ENCODE peak calls at places on chromosome 17, in ten cellular contexts. Q, K, N, O, H, A, M, T, P and Y are unnamed samples.
A peak's percentile ranks its signal among the peaks of the same experiment; 100 is the strongest.

GRCh38 chr17:31339906-31340661 is 18.7 kb upstream of the EVI2A start:
- DNase-seq in Q (peak; percentile 86), K (no peak), N (no peak), O (no peak), H (no peak), A (peak; percentile 90), M (no peak), T (no peak), P (no peak), Y (no peak)

GRCh38 chr17:5500804-5501391 is 14.5 kb downstream of the MIS12 start:
- DNase-seq in Q (peak; percentile 90), K (peak; percentile 72), N (peak; percentile 100), O (peak; percentile 91), H (peak; percentile 63), A (peak; percentile 94), M (peak; percentile 77), T (peak; percentile 79), P (peak; percentile 70), Y (peak; percentile 86)

GRCh38 chr17:74619077-74619673 is 4.4 kb downstream of the CD300E start:
- DNase-seq in Q (peak; percentile 48), K (no peak), N (no peak), O (no peak), H (no peak), A (no peak), M (no peak), T (no peak), P (no peak), Y (no peak)

GRCh38 chr17:9797965-9798364 is 6.6 kb upstream of the DHRS7C start:
- DNase-seq in Q (no peak), K (no peak), N (no peak), O (no peak), H (no peak), A (no peak), M (no peak), T (no peak), P (no peak), Y (no peak)

GRCh38 chr17:82151106-82151957 is 53.3 kb upstream of the FASN start:
- DNase-seq in Q (no peak), K (no peak), N (no peak), O (no peak), H (no peak), A (no peak), M (no peak), T (no peak), P (no peak), Y (no peak)

GRCh38 chr17:16909887-16910286 is 62.0 kb downstream of the TNFRSF13B start:
- DNase-seq in Q (no peak), K (no peak), N (no peak), O (no peak), H (no peak), A (no peak), M (no peak), T (no peak), P (no peak), Y (peak; percentile 13)

GRCh38 chr17:48751172-48751571 is 22.6 kb upstream of the HOXB13 start:
- DNase-seq in Q (no peak), K (no peak), N (no peak), O (no peak), H (no peak), A (no peak), M (no peak), T (no peak), P (no peak), Y (no peak)

GRCh38 chr17:63113167-63113566 is 147.1 kb downstream of the TANC2 start:
- DNase-seq in Q (peak; percentile 17), K (no peak), N (peak; percentile 31), O (no peak), H (no peak), A (no peak), M (peak; percentile 19), T (no peak), P (no peak), Y (no peak)

GRCh38 chr17:82114447-82114846 is 16.4 kb upstream of the FASN start:
- DNase-seq in Q (no peak), K (no peak), N (no peak), O (no peak), H (no peak), A (no peak), M (no peak), T (no peak), P (no peak), Y (no peak)

GRCh38 chr17:79168486-79169055 is 93.9 kb downstream of the ENGASE start:
- DNase-seq in Q (no peak), K (no peak), N (no peak), O (no peak), H (no peak), A (no peak), M (no peak), T (no peak), P (no peak), Y (no peak)

GRCh38 chr17:78821961-78822360 is 18.7 kb downstream of the USP36 start:
- DNase-seq in Q (no peak), K (no peak), N (no peak), O (no peak), H (no peak), A (peak; percentile 54), M (no peak), T (no peak), P (no peak), Y (no peak)

GRCh38 chr17:77446959-77447634 is 306.3 kb downstream of the SEC14L1 start:
- DNase-seq in Q (no peak), K (no peak), N (no peak), O (no peak), H (no peak), A (peak; percentile 87), M (no peak), T (no peak), P (no peak), Y (no peak)

GRCh38 chr17:77449908-77450741 is 309.4 kb downstream of the SEC14L1 start:
- DNase-seq in Q (peak; percentile 86), K (no peak), N (peak; percentile 89), O (peak; percentile 56), H (peak; percentile 80), A (peak; percentile 72), M (peak; percentile 92), T (no peak), P (peak; percentile 82), Y (peak; percentile 97)

GRCh38 chr17:77450742-77451270 is 310.0 kb downstream of the SEC14L1 start:
- DNase-seq in Q (no peak), K (no peak), N (no peak), O (no peak), H (no peak), A (no peak), M (peak; percentile 23), T (no peak), P (no peak), Y (no peak)

GRCh38 chr17:77451271-77451893 is 310.6 kb downstream of the SEC14L1 start:
- DNase-seq in Q (peak; percentile 89), K (peak; percentile 59), N (peak; percentile 97), O (no peak), H (peak; percentile 83), A (peak; percentile 69), M (peak; percentile 96), T (peak; percentile 80), P (peak; percentile 83), Y (peak; percentile 92)

GRCh38 chr17:77449373-77449907 is 308.7 kb downstream of the SEC14L1 start:
- DNase-seq in Q (no peak), K (no peak), N (no peak), O (no peak), H (no peak), A (no peak), M (no peak), T (no peak), P (no peak), Y (no peak)
- H3K4me1 ChIP-seq in Q (peaks cover 40% of the 10 kb centered on the region), K (peaks cover 67% of the 10 kb centered on the region), N (peaks cover 44% of the 10 kb centered on the region), O (peaks cover 22% of the 10 kb centered on the region), H (peaks cover 79% of the 10 kb centered on the region), A (peaks cover 66% of the 10 kb centered on the region), M (peaks cover 39% of the 10 kb centered on the region), T (peaks cover 28% of the 10 kb centered on the region), P (peaks cover 75% of the 10 kb centered on the region), Y (peaks cover 59% of the 10 kb centered on the region)

DNA sequence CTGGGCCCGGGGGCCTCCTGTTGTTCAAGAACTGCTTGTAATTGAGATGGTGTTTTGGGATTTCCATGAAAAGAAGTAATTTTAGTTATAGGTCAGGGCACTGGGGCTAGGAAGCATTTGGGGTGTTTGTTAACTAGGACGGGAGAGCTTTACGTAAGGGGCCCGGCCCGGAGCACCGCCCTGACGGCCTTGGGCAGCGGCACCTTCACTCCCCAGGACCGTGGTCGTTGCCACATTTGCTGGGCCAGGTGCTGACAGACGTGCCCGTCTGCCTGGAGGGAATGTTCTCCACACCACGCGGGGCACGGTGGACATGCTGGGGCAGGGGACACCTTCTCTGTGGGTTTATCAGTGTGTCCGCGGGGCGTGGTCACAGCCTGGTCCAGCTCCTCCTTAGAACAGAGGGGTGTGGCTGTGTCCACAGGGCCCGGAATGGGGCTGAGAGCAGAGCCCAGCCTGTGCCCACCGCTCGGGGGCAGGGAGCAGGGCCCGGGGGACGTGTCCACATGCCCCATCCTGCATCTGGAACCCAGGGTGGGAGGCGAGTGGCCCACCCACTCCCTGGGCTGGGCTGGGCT is 57.7 kb downstream of the BAIAP2 start:
- DNase-seq in Q (no peak), K (no peak), N (no peak), O (no peak), H (no peak), A (no peak), M (no peak), T (no peak), P (no peak), Y (no peak)
- H3K4me1 ChIP-seq in Q (peaks cover 33% of the 10 kb centered on the region), K (peaks cover 42% of the 10 kb centered on the region), N (peaks cover 47% of the 10 kb centered on the region), O (peaks cover 62% of the 10 kb centered on the region), H (peaks cover 45% of the 10 kb centered on the region), A (peaks cover 31% of the 10 kb centered on the region), M (peaks cover 41% of the 10 kb centered on the region), T (peaks cover 66% of the 10 kb centered on the region), P (no peaks in the 10 kb centered on the region), Y (peaks cover 12% of the 10 kb centered on the region)

GRCh38 chr17:27237890-27238289 is 56.0 kb upstream of the WSB1 start:
- DNase-seq in Q (no peak), K (no peak), N (no peak), O (no peak), H (no peak), A (no peak), M (no peak), T (no peak), P (no peak), Y (no peak)
- H3K4me1 ChIP-seq in Q (no peaks in the 10 kb centered on the region), K (no peaks in the 10 kb centered on the region), N (no peaks in the 10 kb centered on the region), O (peaks cover 31% of the 10 kb centered on the region), H (no peaks in the 10 kb centered on the region), A (peaks cover 3% of the 10 kb centered on the region), M (peaks cover 19% of the 10 kb centered on the region), T (peaks cover 6% of the 10 kb centered on the region), P (no peaks in the 10 kb centered on the region), Y (no peaks in the 10 kb centered on the region)

DNA sequence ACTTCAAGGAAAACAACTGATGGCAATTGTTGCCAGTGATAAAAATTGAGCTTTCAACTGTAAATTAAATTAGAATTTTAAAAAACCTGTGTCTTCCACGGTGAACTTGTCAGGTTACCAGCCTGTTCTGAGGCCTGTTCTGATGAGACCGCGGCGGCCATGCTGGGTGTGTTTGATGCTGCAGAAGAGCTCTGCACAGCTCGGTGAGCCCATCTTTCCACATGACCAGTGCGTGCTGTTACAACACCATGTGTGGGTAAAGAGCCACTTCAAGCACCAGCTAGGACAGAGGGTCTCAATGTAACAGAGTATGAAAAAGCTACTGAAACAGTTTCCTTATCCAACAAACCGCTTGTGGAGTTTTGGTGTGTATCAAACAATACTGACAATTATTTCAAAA is 48.5 kb downstream of the RPTOR start:
- DNase-seq in Q (no peak), K (no peak), N (no peak), O (no peak), H (no peak), A (no peak), M (no peak), T (no peak), P (no peak), Y (no peak)
- H3K4me1 ChIP-seq in Q (no peaks in the 10 kb centered on the region), K (no peaks in the 10 kb centered on the region), N (no peaks in the 10 kb centered on the region), O (peaks cover 16% of the 10 kb centered on the region), H (no peaks in the 10 kb centered on the region), A (peaks cover 9% of the 10 kb centered on the region), M (peaks cover 54% of the 10 kb centered on the region), T (no peaks in the 10 kb centered on the region), P (no peaks in the 10 kb centered on the region), Y (no peaks in the 10 kb centered on the region)